ENCODE peak calls at places on chromosome 16, in four cellular contexts. A is HCT116; J is NCI-H146; Z is stimulated activated naive CD8-positive, alpha-beta T cell treated with anti-CD3 and anti-CD28 coated beads, Interleukin-15, amount 100 ng/mL, for 72 hours. M is an unnamed sample.

GRCh38 chr16:11712122-11712521 is 30.5 kb downstream of the TXNDC11 start:
- DNase-seq in A (no peak), J (no peak), Z (no peak), M (no peak)

GRCh38 chr16:75483222-75483621 is 12.0 kb downstream of the CHST6 start:
- DNase-seq in A (peak), J (no peak), Z (no peak), M (no peak)

GRCh38 chr16:70754874-70755600 is 45.9 kb downstream of the VAC14 start:
- DNase-seq in A (no peak), J (no peak), Z (no peak), M (no peak)

GRCh38 chr16:53055603-53056527 is 1.1 kb downstream of the CHD9 start:
- DNase-seq in A (no peak), J (no peak), Z (no peak), M (peak)

GRCh38 chr16:66899310-66899944 is 19.1 kb downstream of the PDP2 start:
- DNase-seq in A (no peak), J (no peak), Z (no peak), M (no peak)

GRCh38 chr16:87441886-87442580 is 49.9 kb downstream of the MAP1LC3B start:
- DNase-seq in A (no peak), J (no peak), Z (no peak), M (no peak)

GRCh38 chr16:426906-427249 is 1.4 kb downstream of the RAB11FIP3 start:
- DNase-seq in A (no peak), J (peak), Z (no peak), M (no peak)

GRCh38 chr16:87068316-87068715 is 248.9 kb downstream of the C16orf95 start:
- DNase-seq in A (no peak), J (no peak), Z (no peak), M (peak)

GRCh38 chr16:11621920-11622651 is 35.4 kb upstream of the LITAF start:
- DNase-seq in A (no peak), J (no peak), Z (peak), M (no peak)

GRCh38 chr16:81466351-81466960 is 21.8 kb downstream of the CMIP start:
- DNase-seq in A (no peak), J (no peak), Z (no peak), M (no peak)

GRCh38 chr16:80027007-80027965 is 426.7 kb upstream of the MAF start:
- DNase-seq in A (no peak), J (no peak), Z (peak), M (peak)

GRCh38 chr16:75616541-75617010 is 6.5 kb downstream of the ADAT1 start:
- DNase-seq in A (no peak), J (no peak), Z (no peak), M (no peak)

GRCh38 chr16:76488065-76488417 is 210.8 kb downstream of the CNTNAP4 start:
- DNase-seq in A (no peak), J (no peak), Z (no peak), M (no peak)

GRCh38 chr16:66925322-66925840 is at the start of gene RRAD:
- DNase-seq in A (no peak), J (no peak), Z (no peak), M (peak)

GRCh38 chr16:25464058-25464457 is 206.4 kb upstream of the ZKSCAN2 start:
- DNase-seq in A (no peak), J (no peak), Z (no peak), M (no peak)

GRCh38 chr16:56119138-56119537 is 72.2 kb upstream of the GNAO1 start:
- DNase-seq in A (no peak), J (no peak), Z (no peak), M (no peak)

GRCh38 chr16:282944-283744 is at the start of gene PDIA2:
- DNase-seq in A (no peak), J (no peak), Z (no peak), M (no peak)

M was measured in endodermal cell.